ENCODE peak calls at places on chromosomes 5 and 9, in six cellular contexts. W is WERI-Rb-1, J is adrenal gland, X is tibial nerve, V is activated B cell treated with CpG ODN at 0.5 μM for 24 hours, S is neural progenitor cell. F is an unnamed sample.

GRCh38 chr5:56684159-56684558 is 131.2 kb upstream of the MAP3K1 start:
- DNase-seq in S (no peak), W (no peak), V (no peak), J (no peak), X (no peak), F (no peak)

GRCh38 chr5:20556364-20556763 is 568.4 kb upstream of the CDH18 start:
- DNase-seq in S (no peak), J (no peak), W (no peak), V (no peak), X (no peak), F (no peak)

GRCh38 chr9:36748322-36748899 is 175.7 kb downstream of the MELK start:
- DNase-seq in S (peak; percentile 84), X (peak; percentile 9), W (no peak), J (no peak), V (no peak), F (no peak)

GRCh38 chr9:38016375-38017120 is 52.5 kb downstream of the SHB start:
- DNase-seq in W (no peak), J (no peak), V (no peak), S (no peak), X (no peak), F (no peak)

GRCh38 chr5:107254214-107254901 is 416.4 kb downstream of the EFNA5 start:
- DNase-seq in S (no peak), X (no peak), V (no peak), J (no peak), W (no peak), F (no peak)

GRCh38 chr5:35248843-35249780 is 18.8 kb upstream of the PRLR start:
- DNase-seq in V (no peak), W (no peak), J (no peak), X (no peak), S (no peak), F (no peak)

GRCh38 chr5:119439140-119439625 is 13.1 kb upstream of the HSD17B4 start:
- DNase-seq in V (no peak), J (no peak), X (no peak), W (no peak), S (no peak), F (no peak)

GRCh38 chr5:98827161-98827560 is 53.7 kb downstream of the RGMB start:
- DNase-seq in W (no peak), J (no peak), X (peak; percentile 20), V (no peak), S (peak; percentile 53), F (no peak)

GRCh38 chr9:18768951-18769622 is 263.9 kb downstream of the SAXO1 start:
- DNase-seq in J (no peak), S (no peak), X (no peak), W (no peak), V (no peak), F (no peak)

GRCh38 chr9:119483153-119483552 is 113.9 kb upstream of the BRINP1 start:
- DNase-seq in W (no peak), X (no peak), S (no peak), V (no peak), J (no peak), F (no peak)

GRCh38 chr9:119487118-119487827 is 118.0 kb upstream of the BRINP1 start:
- DNase-seq in W (no peak), S (no peak), J (no peak), V (no peak), X (no peak), F (no peak)
- TF ChIP-seq CTCF in W (peak; percentile 30), S (peak; percentile 37), J (no peak), V (no peak), X (no peak), F (no peak)

GRCh38 chr5:113321266-113321665 is 113.5 kb downstream of the TSSK1B start:
- DNase-seq in S (no peak), W (no peak), V (no peak), X (no peak), J (no peak), F (no peak)
- TF ChIP-seq CTCF in S (no peak), W (no peak), V (no peak), X (no peak), J (no peak), F (no peak)

DNA sequence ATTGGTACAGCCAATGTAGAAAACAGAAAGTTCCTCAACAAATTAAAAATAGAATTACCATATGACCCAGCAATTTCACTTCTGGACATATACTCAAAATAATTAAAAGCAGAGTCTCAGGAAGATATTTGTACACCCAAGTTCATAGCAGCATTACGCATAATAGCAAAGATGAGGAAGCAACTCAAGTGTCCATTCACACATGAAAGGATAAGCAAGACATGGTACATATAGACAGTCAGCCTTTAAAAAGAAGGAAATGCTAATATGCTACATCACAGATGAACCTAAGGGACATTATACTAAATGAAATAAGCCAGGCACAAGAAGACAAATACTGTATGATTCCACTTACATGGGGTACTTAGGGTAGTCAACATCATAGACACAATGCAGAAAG is 76.7 kb downstream of the ANXA2R start:
- DNase-seq in J (no peak), X (no peak), W (no peak), S (no peak), V (no peak), F (no peak)
- TF ChIP-seq CTCF in J (no peak), X (no peak), W (no peak), S (no peak), V (no peak), F (no peak)

GRCh38 chr9:133971121-133971951 is 20.8 kb downstream of the VAV2 start:
- DNase-seq in W (no peak), J (peak; percentile 76), V (no peak), X (no peak), S (no peak), F (no peak)
- TF ChIP-seq CTCF in W (no peak), J (no peak), V (no peak), X (no peak), S (no peak), F (no peak)

GRCh38 chr9:28774433-28775029 is 1201.2 kb upstream of the C9orf72 start:
- DNase-seq in W (no peak), J (no peak), S (peak; percentile 32), V (no peak), X (no peak), F (no peak)
- TF ChIP-seq CTCF in W (peak; percentile 28), J (peak; percentile 51), S (peak; percentile 87), V (no peak), X (no peak), F (peak; percentile 64)

GRCh38 chr5:53427965-53428364 is 52.5 kb upstream of the FST start:
- DNase-seq in X (no peak), V (no peak), W (no peak), J (no peak), S (no peak), F (no peak)

GRCh38 chr5:53431665-53432064 is 48.8 kb upstream of the FST start:
- DNase-seq in S (no peak), X (no peak), J (no peak), W (no peak), V (no peak), F (no peak)

GRCh38 chr5:53429706-53430105 is 50.7 kb upstream of the FST start:
- DNase-seq in W (no peak), X (no peak), V (no peak), S (no peak), J (no peak), F (no peak)

GRCh38 chr5:53433036-53433435 is 47.4 kb upstream of the FST start:
- DNase-seq in S (no peak), V (no peak), W (no peak), J (no peak), X (no peak), F (no peak)

GRCh38 chr5:53430618-53431252 is 49.7 kb upstream of the FST start:
- DNase-seq in W (no peak), S (peak; percentile 25), J (no peak), X (no peak), V (no peak), F (no peak)
- TF ChIP-seq CTCF in W (peak; percentile 37), S (peak; percentile 48), J (peak; percentile 42), X (peak; percentile 34), V (no peak), F (no peak)

DNA sequence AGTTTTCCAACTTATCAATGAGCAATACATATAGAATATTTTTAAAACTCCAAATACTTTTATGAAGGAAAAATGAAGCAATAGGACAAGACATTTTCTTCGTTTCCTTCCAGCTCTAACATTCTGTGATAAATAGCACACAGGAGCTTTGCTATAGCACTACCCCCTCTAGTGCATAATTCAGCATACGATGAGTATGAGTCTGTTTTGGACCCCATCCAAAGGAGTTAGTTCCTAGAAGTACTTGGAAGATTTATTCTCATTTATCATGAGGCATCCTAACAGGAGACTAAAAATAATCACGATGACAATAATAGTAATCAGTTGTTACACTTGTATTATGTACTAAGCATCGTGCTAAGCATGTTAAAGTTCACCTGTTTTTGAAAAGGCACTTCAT is 1061.3 kb upstream of the DMAC1 start:
- DNase-seq in S (no peak), V (no peak), W (no peak), X (no peak), J (no peak), F (no peak)
- TF ChIP-seq CTCF in S (no peak), V (no peak), W (no peak), X (no peak), J (no peak), F (no peak)

GRCh38 chr5:166433679-166434078 is 1857.8 kb upstream of the WWC1 start:
- DNase-seq in S (no peak), W (no peak), X (no peak), J (no peak), V (no peak), F (no peak)
- TF ChIP-seq CTCF in S (no peak), W (no peak), X (no peak), J (no peak), V (no peak), F (no peak)

GRCh38 chr9:133992780-133993634 is 883 bp upstream of the VAV2 start:
- DNase-seq in X (peak; percentile 88), J (peak; percentile 94), V (peak; percentile 80), S (peak; percentile 87), W (peak; percentile 92), F (peak; percentile 60)
- TF ChIP-seq CTCF in X (peak; percentile 33), J (no peak), V (no peak), S (peak; percentile 53), W (peak; percentile 65), F (no peak)